ENCODE peak calls at places on chromosome 13, in five cellular contexts. R is DND-41; T is gastrocnemius medialis; N is effector memory CD4-positive, alpha-beta T cell; J is HAP-1. K is an unnamed sample. For H3K27me3, the result is how much of the 10 kb centered on the place peaks cover.

GRCh38 chr13:84126671-84127171 is 244.4 kb upstream of the SLITRK1 start:
- DNase-seq in R (peak), T (no peak), N (no peak), J (no peak), K (peak)

GRCh38 chr13:86862137-86862536 is 809.0 kb upstream of the SLITRK5 start:
- DNase-seq in R (no peak), T (no peak), N (no peak), J (peak), K (no peak)

GRCh38 chr13:95360464-95361097 is 59.3 kb upstream of the ABCC4 start:
- DNase-seq in R (no peak), T (no peak), N (no peak), J (no peak), K (no peak)

GRCh38 chr13:97266328-97266727 is 44.2 kb downstream of the MBNL2 start:
- DNase-seq in R (no peak), T (no peak), N (no peak), J (no peak), K (peak)

GRCh38 chr13:101751488-101751887 is 299.0 kb downstream of the ITGBL1 start:
- DNase-seq in R (no peak), T (no peak), N (no peak), J (peak), K (peak)

GRCh38 chr13:54449922-54450321 is 1421.3 kb downstream of the OLFM4 start:
- DNase-seq in R (no peak), T (no peak), N (no peak), J (no peak), K (no peak)

GRCh38 chr13:41054212-41054877 is 7.0 kb upstream of the WBP4 start:
- DNase-seq in R (peak), T (no peak), N (no peak), J (peak), K (peak)

GRCh38 chr13:110262494-110262893 is 44.5 kb downstream of the COL4A1 start:
- DNase-seq in R (no peak), T (no peak), N (no peak), J (no peak), K (no peak)

GRCh38 chr13:77300176-77301141 is 26.4 kb downstream of the MYCBP2 start:
- DNase-seq in R (no peak), T (no peak), N (no peak), J (no peak), K (peak)

GRCh38 chr13:30429235-30429634 is 6.9 kb downstream of the UBE2L5 start:
- DNase-seq in R (no peak), T (no peak), N (no peak), J (no peak), K (no peak)

GRCh38 chr13:45374917-45375316 is 33.9 kb upstream of the TPT1 start:
- DNase-seq in R (no peak), T (no peak), N (no peak), J (no peak), K (no peak)

GRCh38 chr13:39385154-39385553 is 217.8 kb downstream of the LHFPL6 start:
- DNase-seq in R (no peak), T (no peak), N (no peak), J (no peak), K (no peak)

GRCh38 chr13:112686364-112686763 is 3.5 kb upstream of the ATP11A start:
- DNase-seq in R (peak), T (no peak), N (no peak), J (no peak), K (no peak)

GRCh38 chr13:21670006-21670882 is 629 bp upstream of the FGF9 start:
- DNase-seq in R (peak), T (no peak), N (peak), J (peak), K (peak)

GRCh38 chr13:90640976-90641375 is 706.5 kb upstream of the MIR17HG start:
- DNase-seq in R (no peak), T (no peak), N (no peak), J (no peak), K (peak)

GRCh38 chr13:46552302-46552680 is 679 bp upstream of the LRCH1 start:
- DNase-seq in R (no peak), T (no peak), N (no peak), J (no peak), K (no peak)

GRCh38 chr13:107743100-107743499 is 472.2 kb downstream of the LIG4 start:
- DNase-seq in R (no peak), T (no peak), N (no peak), J (no peak), K (peak)

GRCh38 chr13:112750570-112750969 is 60.7 kb downstream of the ATP11A start:
- DNase-seq in R (no peak), T (no peak), N (no peak), J (no peak), K (no peak)

GRCh38 chr13:50580684-50581305 is 262.7 kb downstream of the DLEU7 start:
- DNase-seq in R (no peak), T (no peak), N (no peak), J (no peak), K (peak)

GRCh38 chr13:51269039-51269438 is 46.8 kb downstream of the FAM124A start:
- DNase-seq in R (no peak), T (no peak), N (no peak), J (peak), K (no peak)

GRCh38 chr13:110643324-110643723 is 28.0 kb downstream of the NAXD start:
- DNase-seq in R (no peak), T (no peak), N (no peak), J (no peak), K (no peak)

GRCh38 chr13:97967948-97968347 is 14.5 kb downstream of the IPO5 start:
- DNase-seq in R (no peak), T (no peak), N (no peak), J (no peak), K (no peak)

GRCh38 chr13:67296511-67296910 is 66.4 kb upstream of the PCDH9 start:
- DNase-seq in R (no peak), T (no peak), N (no peak), J (no peak), K (peak)

GRCh38 chr13:21033224-21033855 is 28.0 kb downstream of the LATS2 start:
- DNase-seq in R (no peak), T (peak), N (no peak), J (no peak), K (peak)

GRCh38 chr13:41428155-41428554 is 29.2 kb upstream of the RGCC start:
- DNase-seq in R (no peak), T (no peak), N (no peak), J (no peak), K (no peak)

GRCh38 chr13:97749174-97749573 is 204.3 kb upstream of the IPO5 start:
- DNase-seq in R (no peak), T (no peak), N (no peak), J (no peak), K (no peak)

GRCh38 chr13:64339373-64340063 is 2890.6 kb downstream of the PCDH9 start:
- DNase-seq in R (no peak), T (no peak), N (no peak), J (no peak), K (no peak)

GRCh38 chr13:40539954-40540706 is 126.3 kb downstream of the FOXO1 start:
- DNase-seq in R (no peak), T (no peak), N (no peak), J (peak), K (no peak)

GRCh38 chr13:105165449-105166125 is 1369.9 kb downstream of the EFNB2 start:
- DNase-seq in R (peak), T (no peak), N (no peak), J (no peak), K (no peak)

GRCh38 chr13:20431687-20432384 is 93.8 kb downstream of the CRYL1 start:
- DNase-seq in R (no peak), T (no peak), N (no peak), J (no peak), K (no peak)

GRCh38 chr13:107835339-107836018 is 379.9 kb downstream of the LIG4 start:
- DNase-seq in R (no peak), T (no peak), N (no peak), J (no peak), K (peak)

GRCh38 chr13:110116072-110116487 is 190.9 kb downstream of the COL4A1 start:
- DNase-seq in R (peak), T (no peak), N (no peak), J (peak), K (peak)

GRCh38 chr13:113607477-113608245 is 23.1 kb downstream of the TFDP1 start:
- DNase-seq in R (no peak), T (no peak), N (no peak), J (no peak), K (no peak)

GRCh38 chr13:62512194-62513141 is 1096.8 kb upstream of the PCDH20 start:
- DNase-seq in R (peak), T (no peak), N (no peak), J (peak), K (peak)

GRCh38 chr13:50410921-50411712 is 395.9 kb downstream of the KCNRG start:
- DNase-seq in R (no peak), T (no peak), N (no peak), J (no peak), K (peak)

GRCh38 chr13:31044658-31045620 is 112.5 kb downstream of the TEX26 start:
- DNase-seq in R (peak), T (no peak), N (peak), J (no peak), K (no peak)

GRCh38 chr13:51946163-51946669 is 65.0 kb downstream of the ATP7B start:
- DNase-seq in R (no peak), T (no peak), N (no peak), J (no peak), K (no peak)

GRCh38 chr13:94343243-94343585 is 136.3 kb downstream of the DCT start:
- DNase-seq in R (no peak), T (no peak), N (no peak), J (no peak), K (no peak)
- H3K4me3 ChIP-seq in R (no peak), T (no peak), N (no peak), J (no peak), K (no peak)

DNA sequence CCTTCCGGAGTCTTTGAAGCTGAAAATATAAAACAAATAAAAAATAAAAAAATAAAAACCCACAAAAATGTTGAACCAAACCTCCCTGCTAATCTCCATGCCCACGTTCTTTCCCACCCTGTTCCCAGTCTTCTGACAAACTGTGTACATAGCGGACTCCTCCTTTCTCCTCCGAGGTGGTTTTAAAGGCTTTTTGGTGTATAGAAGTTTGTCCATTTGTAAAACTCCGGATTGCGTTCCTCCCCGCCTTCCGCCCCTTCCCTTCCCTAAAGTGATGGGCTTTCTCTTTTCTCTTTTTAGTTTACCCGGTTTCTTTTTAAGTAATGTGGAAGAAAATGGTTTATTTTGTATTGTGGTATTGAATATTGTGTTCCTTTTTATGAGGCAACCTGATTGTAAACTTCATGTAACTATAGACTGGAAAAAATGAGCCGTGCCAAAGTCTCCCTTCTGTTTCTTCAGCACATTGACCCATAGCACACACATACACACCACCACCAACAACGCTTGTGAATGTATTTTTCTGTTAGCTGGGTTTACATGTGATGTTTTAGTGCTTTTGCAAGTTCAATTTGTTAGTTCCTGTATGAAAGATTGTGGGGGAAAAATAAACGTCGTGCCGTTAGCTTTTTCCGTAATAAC is 4.4 kb downstream of the ZIC2 start:
- DNase-seq in R (no peak), T (no peak), N (no peak), J (no peak), K (no peak)
- H3K27me3 ChIP-seq in R (under half), T (half or more), N (half or more), J (under half), K (half or more)

GRCh38 chr13:73464758-73465628 is 406.2 kb downstream of the KLF5 start:
- DNase-seq in R (no peak), T (peak), N (no peak), J (no peak), K (no peak)

GRCh38 chr13:73467103-73467502 is 408.3 kb downstream of the KLF5 start:
- DNase-seq in R (no peak), T (no peak), N (no peak), J (no peak), K (no peak)

GRCh38 chr13:73466561-73466960 is 407.8 kb downstream of the KLF5 start:
- DNase-seq in R (no peak), T (no peak), N (no peak), J (no peak), K (no peak)

GRCh38 chr13:73465629-73465974 is 406.8 kb downstream of the KLF5 start:
- DNase-seq in R (no peak), T (no peak), N (no peak), J (no peak), K (no peak)

GRCh38 chr13:73462241-73462640 is 403.4 kb downstream of the KLF5 start:
- DNase-seq in R (no peak), T (no peak), N (no peak), J (no peak), K (no peak)
- H3K4me3 ChIP-seq in R (no peak), T (no peak), N (no peak), J (no peak), K (no peak)

GRCh38 chr13:27982361-27982760 is 6.1 kb downstream of the URAD start:
- DNase-seq in R (no peak), T (no peak), N (no peak), J (no peak), K (no peak)
- H3K27me3 ChIP-seq in R (under half), T (half or more), N (under half), J (under half), K (half or more)

DNA sequence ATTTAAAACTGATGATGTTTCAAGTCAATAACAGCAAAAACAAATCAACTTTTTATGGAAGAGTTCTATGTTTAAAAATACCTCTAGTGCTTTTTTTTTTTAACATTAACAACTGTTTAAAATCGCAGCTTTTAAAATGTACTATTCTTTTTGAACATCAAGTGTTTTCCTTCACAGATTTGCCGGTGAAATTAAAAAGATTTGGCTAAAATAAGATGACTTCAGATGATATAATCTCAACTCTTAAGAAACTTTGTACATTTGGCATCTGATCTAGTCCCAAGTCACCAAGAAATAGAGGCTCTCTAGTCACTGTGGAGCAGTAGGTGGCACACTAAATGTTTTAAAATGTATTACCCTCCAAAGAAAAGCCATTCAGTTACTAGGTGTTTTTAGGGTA is 5.0 kb downstream of the POU4F1 start:
- DNase-seq in R (no peak), T (no peak), N (no peak), J (no peak), K (no peak)
- H3K4me3 ChIP-seq in R (no peak), T (no peak), N (no peak), J (no peak), K (no peak)

GRCh38 chr13:35479691-35480090 is 3.2 kb upstream of the MAB21L1 start:
- DNase-seq in R (no peak), T (no peak), N (no peak), J (no peak), K (no peak)
- H3K27me3 ChIP-seq in R (under half), T (under half), N (under half), J (under half), K (half or more)

DNA sequence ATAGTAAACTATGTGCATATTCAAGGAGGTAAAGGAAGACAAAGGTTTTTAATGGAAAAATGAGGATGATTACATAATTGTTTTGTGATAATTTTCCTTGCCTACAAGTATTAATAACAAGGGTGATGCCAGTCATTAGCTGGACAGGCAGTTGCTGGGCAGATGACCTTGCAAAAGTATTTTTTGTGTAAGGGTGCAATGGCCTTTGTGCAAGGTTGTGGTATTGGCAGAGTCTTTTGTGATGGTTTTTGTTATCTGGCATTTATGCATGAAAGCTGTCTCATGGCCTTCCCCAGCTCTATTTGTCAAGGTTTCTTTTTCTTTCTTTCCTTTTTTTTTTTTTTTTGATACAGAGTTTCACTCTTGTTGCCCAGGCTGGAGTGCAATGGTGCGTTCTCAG is 4.3 kb upstream of the COMMD6 start:
- DNase-seq in R (no peak), T (no peak), N (no peak), J (no peak), K (no peak)
- H3K4me3 ChIP-seq in R (no peak), T (no peak), N (no peak), J (no peak), K (no peak)

DNA sequence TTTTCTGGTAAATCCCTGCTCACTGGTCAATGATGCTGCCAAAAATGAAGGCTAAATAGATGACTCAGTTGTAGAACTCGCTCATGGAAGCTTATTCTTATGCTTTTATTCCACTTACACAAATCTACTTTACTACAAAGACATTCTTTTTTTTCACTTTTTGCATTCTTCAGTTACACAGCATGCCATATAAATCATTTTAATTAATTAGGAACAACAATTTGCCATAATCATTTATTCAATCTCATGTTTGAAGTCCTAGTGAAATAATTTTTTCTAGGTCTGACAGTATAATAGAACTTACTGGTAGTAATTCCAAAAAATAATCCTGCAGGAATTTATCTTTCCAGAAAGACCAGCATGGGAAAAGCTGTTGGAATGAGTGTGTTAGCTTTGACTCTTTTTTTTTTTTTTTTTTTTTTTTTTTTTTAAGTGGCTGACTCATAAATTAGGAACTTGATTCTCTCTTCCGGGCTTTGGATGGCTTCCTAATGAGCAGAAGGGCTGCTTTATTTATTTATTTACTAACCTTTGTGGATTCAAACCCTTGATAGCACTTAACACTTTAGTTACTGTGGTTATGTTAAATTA is 256.7 kb downstream of the SPRY2 start:
- DNase-seq in R (no peak), T (no peak), N (no peak), J (no peak), K (no peak)
- H3K27me3 ChIP-seq in R (under half), T (under half), N (under half), J (under half), K (under half)

GRCh38 chr13:92804926-92805325 is 421.7 kb upstream of the GPC6 start:
- DNase-seq in R (no peak), T (no peak), N (no peak), J (no peak), K (no peak)

GRCh38 chr13:92807343-92807742 is 419.3 kb upstream of the GPC6 start:
- DNase-seq in R (no peak), T (no peak), N (no peak), J (no peak), K (peak)

GRCh38 chr13:92804346-92804745 is 422.3 kb upstream of the GPC6 start:
- DNase-seq in R (no peak), T (no peak), N (no peak), J (no peak), K (no peak)

GRCh38 chr13:92806215-92806614 is 420.4 kb upstream of the GPC6 start:
- DNase-seq in R (peak), T (no peak), N (no peak), J (no peak), K (no peak)

GRCh38 chr13:92805766-92806165 is 420.8 kb upstream of the GPC6 start:
- DNase-seq in R (no peak), T (no peak), N (no peak), J (no peak), K (no peak)
- H3K4me3 ChIP-seq in R (peak), T (peak), N (peak), J (no peak), K (no peak)

K was measured in cardiac muscle cell.